ENCODE peak calls at places on chromosomes 2 and 18, in six cellular contexts. One of them, this sample, is unnamed.

GRCh38 chr2:138476940-138477339 is 24.6 kb upstream of the SPOPL start:
- DNase-seq in GM10248: no peak
- DNase-seq in fibroblast of the aortic adventitia: no peak
- DNase-seq in H9: no peak
- DNase-seq in CD8-positive, alpha-beta T cell: no peak
- DNase-seq in epithelial cell of esophagus: no peak
- DNase-seq in this sample: no peak

GRCh38 chr2:237665713-237666143 is 38.3 kb downstream of the LRRFIP1 start:
- DNase-seq in CD8-positive, alpha-beta T cell: no peak
- DNase-seq in H9: peak
- DNase-seq in fibroblast of the aortic adventitia: no peak
- DNase-seq in epithelial cell of esophagus: no peak
- DNase-seq in GM10248: peak
- DNase-seq in this sample: no peak

GRCh38 chr2:61632276-61633169 is 94.4 kb upstream of the XPO1 start:
- DNase-seq in CD8-positive, alpha-beta T cell: no peak
- DNase-seq in H9: no peak
- DNase-seq in epithelial cell of esophagus: peak
- DNase-seq in fibroblast of the aortic adventitia: no peak
- DNase-seq in GM10248: no peak
- DNase-seq in this sample: no peak

GRCh38 chr18:49668583-49669290 is 106.9 kb downstream of the LIPG start:
- DNase-seq in CD8-positive, alpha-beta T cell: no peak
- DNase-seq in epithelial cell of esophagus: peak
- DNase-seq in fibroblast of the aortic adventitia: peak
- DNase-seq in H9: no peak
- DNase-seq in GM10248: no peak
- DNase-seq in this sample: no peak

GRCh38 chr2:17539596-17539992 is 902 bp upstream of the VSNL1 start:
- DNase-seq in fibroblast of the aortic adventitia: peak
- DNase-seq in H9: peak
- DNase-seq in CD8-positive, alpha-beta T cell: no peak
- DNase-seq in epithelial cell of esophagus: peak
- DNase-seq in GM10248: peak
- DNase-seq in this sample: no peak

GRCh38 chr2:121093735-121094520 is 191.1 kb downstream of the TFCP2L1 start:
- DNase-seq in fibroblast of the aortic adventitia: peak
- DNase-seq in CD8-positive, alpha-beta T cell: no peak
- DNase-seq in epithelial cell of esophagus: no peak
- DNase-seq in H9: no peak
- DNase-seq in GM10248: no peak
- DNase-seq in this sample: no peak

GRCh38 chr2:11850082-11850481 is 103.7 kb downstream of the LPIN1 start:
- DNase-seq in epithelial cell of esophagus: no peak
- DNase-seq in GM10248: no peak
- DNase-seq in fibroblast of the aortic adventitia: no peak
- DNase-seq in H9: no peak
- DNase-seq in CD8-positive, alpha-beta T cell: no peak
- DNase-seq in this sample: no peak

GRCh38 chr2:136116111-136116812 is 1.7 kb downstream of the CXCR4 start:
- DNase-seq in H9: no peak
- DNase-seq in fibroblast of the aortic adventitia: no peak
- DNase-seq in GM10248: peak
- DNase-seq in CD8-positive, alpha-beta T cell: peak
- DNase-seq in epithelial cell of esophagus: no peak
- DNase-seq in this sample: peak

GRCh38 chr2:52821631-52822030 is 946.0 kb upstream of the CHAC2 start:
- DNase-seq in epithelial cell of esophagus: peak
- DNase-seq in fibroblast of the aortic adventitia: peak
- DNase-seq in GM10248: no peak
- DNase-seq in H9: no peak
- DNase-seq in CD8-positive, alpha-beta T cell: no peak
- DNase-seq in this sample: no peak

GRCh38 chr2:6914829-6915228 is 2.4 kb upstream of the RNF144A start:
- DNase-seq in GM10248: no peak
- DNase-seq in CD8-positive, alpha-beta T cell: no peak
- DNase-seq in epithelial cell of esophagus: peak
- DNase-seq in fibroblast of the aortic adventitia: peak
- DNase-seq in H9: no peak
- DNase-seq in this sample: no peak

GRCh38 chr2:231883468-231883881 is 42.7 kb downstream of the NPPC start:
- DNase-seq in CD8-positive, alpha-beta T cell: no peak
- DNase-seq in H9: no peak
- DNase-seq in epithelial cell of esophagus: no peak
- DNase-seq in fibroblast of the aortic adventitia: peak
- DNase-seq in GM10248: no peak
- DNase-seq in this sample: no peak

GRCh38 chr2:157933549-157933948 is 57.4 kb upstream of the ACVR1 start:
- DNase-seq in fibroblast of the aortic adventitia: no peak
- DNase-seq in epithelial cell of esophagus: no peak
- DNase-seq in GM10248: no peak
- DNase-seq in CD8-positive, alpha-beta T cell: no peak
- DNase-seq in H9: peak
- DNase-seq in this sample: no peak

GRCh38 chr2:69340101-69340775 is 46.8 kb downstream of the GFPT1 start:
- DNase-seq in CD8-positive, alpha-beta T cell: no peak
- DNase-seq in epithelial cell of esophagus: no peak
- DNase-seq in H9: no peak
- DNase-seq in GM10248: no peak
- DNase-seq in fibroblast of the aortic adventitia: peak
- DNase-seq in this sample: no peak

GRCh38 chr2:240990726-240991377 is 7.6 kb upstream of the SNED1 start:
- DNase-seq in H9: no peak
- DNase-seq in epithelial cell of esophagus: no peak
- DNase-seq in GM10248: no peak
- DNase-seq in CD8-positive, alpha-beta T cell: no peak
- DNase-seq in fibroblast of the aortic adventitia: no peak
- DNase-seq in this sample: peak

GRCh38 chr2:240988571-240989271 is 9.7 kb upstream of the SNED1 start:
- DNase-seq in CD8-positive, alpha-beta T cell: no peak
- DNase-seq in H9: no peak
- DNase-seq in fibroblast of the aortic adventitia: no peak
- DNase-seq in GM10248: no peak
- DNase-seq in epithelial cell of esophagus: no peak
- DNase-seq in this sample: no peak

GRCh38 chr2:240988146-240988545 is 10.3 kb upstream of the SNED1 start:
- DNase-seq in GM10248: no peak
- DNase-seq in CD8-positive, alpha-beta T cell: no peak
- DNase-seq in H9: no peak
- DNase-seq in fibroblast of the aortic adventitia: peak
- DNase-seq in epithelial cell of esophagus: peak
- DNase-seq in this sample: peak

GRCh38 chr2:240990266-240990529 is 8.2 kb upstream of the SNED1 start:
- DNase-seq in H9: no peak
- DNase-seq in epithelial cell of esophagus: no peak
- DNase-seq in GM10248: no peak
- DNase-seq in CD8-positive, alpha-beta T cell: no peak
- DNase-seq in fibroblast of the aortic adventitia: no peak
- DNase-seq in this sample: no peak

DNA sequence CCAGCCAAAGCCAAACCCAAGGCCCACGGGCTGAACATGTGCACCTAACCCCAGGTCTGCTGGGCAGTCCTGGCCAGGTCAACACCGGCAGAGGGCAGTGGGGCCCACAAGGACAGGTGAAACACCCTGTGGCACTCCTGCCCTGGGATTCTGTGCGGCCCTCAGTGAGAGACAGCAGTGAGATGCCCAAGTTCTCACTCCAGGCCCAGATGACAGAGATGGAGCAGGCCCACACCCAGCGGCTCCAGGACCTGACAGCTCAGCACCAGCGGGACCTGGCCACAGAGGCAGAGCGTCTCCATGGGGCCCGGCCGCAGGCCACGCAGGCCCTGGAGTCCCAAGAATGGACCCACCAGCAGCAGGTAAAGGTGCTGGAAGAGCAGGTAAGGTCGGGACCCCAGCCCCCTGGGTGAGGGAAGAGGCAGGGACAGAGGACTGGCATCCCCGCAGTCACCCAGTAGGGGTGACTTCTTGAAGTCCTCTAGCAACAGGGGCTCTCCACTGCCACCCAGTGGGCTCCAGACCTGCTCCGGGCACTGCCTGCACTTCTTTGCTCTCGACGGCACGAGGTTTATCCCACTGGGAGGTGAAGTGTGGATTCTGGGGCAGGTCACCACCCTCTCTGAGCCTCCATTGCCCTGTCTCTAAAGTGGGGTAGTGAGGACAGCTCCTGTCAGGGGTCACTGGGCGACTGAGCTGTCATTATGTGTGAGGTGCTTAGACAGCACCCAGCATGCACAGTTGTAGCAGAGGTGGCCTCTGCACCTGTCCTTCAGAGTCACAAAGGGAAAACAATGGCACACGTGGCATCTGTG is 8.8 kb upstream of the SNED1 start:
- DNase-seq in epithelial cell of esophagus: peak
- DNase-seq in H9: no peak
- DNase-seq in GM10248: no peak
- DNase-seq in fibroblast of the aortic adventitia: peak
- DNase-seq in CD8-positive, alpha-beta T cell: no peak
- DNase-seq in this sample: peak
- TF ChIP-seq CTCF in epithelial cell of esophagus: peak
- TF ChIP-seq CTCF in H9: peak
- TF ChIP-seq CTCF in GM10248: peak
- TF ChIP-seq CTCF in fibroblast of the aortic adventitia: peak
- TF ChIP-seq CTCF in CD8-positive, alpha-beta T cell: no peak
- TF ChIP-seq CTCF in this sample: no peak

GRCh38 chr2:551621-552020 is 125.6 kb downstream of the TMEM18 start:
- DNase-seq in CD8-positive, alpha-beta T cell: no peak
- DNase-seq in fibroblast of the aortic adventitia: no peak
- DNase-seq in H9: peak
- DNase-seq in GM10248: no peak
- DNase-seq in epithelial cell of esophagus: no peak
- DNase-seq in this sample: no peak
- TF ChIP-seq CTCF in CD8-positive, alpha-beta T cell: no peak
- TF ChIP-seq CTCF in fibroblast of the aortic adventitia: no peak
- TF ChIP-seq CTCF in H9: no peak
- TF ChIP-seq CTCF in GM10248: no peak
- TF ChIP-seq CTCF in epithelial cell of esophagus: no peak
- TF ChIP-seq CTCF in this sample: no peak

GRCh38 chr2:117862459-117862858 is 48.0 kb downstream of the DDX18 start:
- DNase-seq in epithelial cell of esophagus: no peak
- DNase-seq in H9: no peak
- DNase-seq in GM10248: no peak
- DNase-seq in fibroblast of the aortic adventitia: no peak
- DNase-seq in CD8-positive, alpha-beta T cell: no peak
- DNase-seq in this sample: no peak
- TF ChIP-seq CTCF in epithelial cell of esophagus: no peak
- TF ChIP-seq CTCF in H9: no peak
- TF ChIP-seq CTCF in GM10248: no peak
- TF ChIP-seq CTCF in fibroblast of the aortic adventitia: no peak
- TF ChIP-seq CTCF in CD8-positive, alpha-beta T cell: no peak
- TF ChIP-seq CTCF in this sample: no peak

GRCh38 chr18:44500820-44501670 is 179.6 kb upstream of the SETBP1 start:
- DNase-seq in epithelial cell of esophagus: no peak
- DNase-seq in H9: no peak
- DNase-seq in GM10248: no peak
- DNase-seq in CD8-positive, alpha-beta T cell: no peak
- DNase-seq in fibroblast of the aortic adventitia: no peak
- DNase-seq in this sample: no peak
- TF ChIP-seq CTCF in epithelial cell of esophagus: no peak
- TF ChIP-seq CTCF in H9: no peak
- TF ChIP-seq CTCF in GM10248: no peak
- TF ChIP-seq CTCF in CD8-positive, alpha-beta T cell: no peak
- TF ChIP-seq CTCF in fibroblast of the aortic adventitia: no peak
- TF ChIP-seq CTCF in this sample: no peak